ENCODE peak calls at places on chromosome 20, in eight cellular contexts. J, X, C, F, T, U, H and K are unnamed samples.
A peak's percentile ranks its signal among the peaks of the same experiment; 100 is the strongest.

GRCh38 chr20:48999890-49000870 is 45.9 kb upstream of the CSE1L start:
- DNase-seq in J (peak; percentile 77), X (no peak), C (no peak), F (no peak), T (no peak), U (no peak), H (no peak), K (no peak)

GRCh38 chr20:58690851-58691250 is 1.7 kb upstream of the NPEPL1 start:
- DNase-seq in J (no peak), X (no peak), C (no peak), F (no peak), T (no peak), U (peak; percentile 71), H (no peak), K (peak; percentile 46)

GRCh38 chr20:4606046-4606445 is 115.7 kb upstream of the PRND start:
- DNase-seq in J (no peak), X (no peak), C (no peak), F (no peak), T (no peak), U (no peak), H (no peak), K (no peak)

GRCh38 chr20:58231678-58232077 is 3.2 kb upstream of the ANKRD60 start:
- DNase-seq in J (peak; percentile 51), X (no peak), C (no peak), F (no peak), T (no peak), U (no peak), H (no peak), K (peak; percentile 30)

GRCh38 chr20:32249030-32249738 is 28.3 kb upstream of the KIF3B start:
- DNase-seq in J (no peak), X (peak; percentile 7), C (no peak), F (no peak), T (peak; percentile 16), U (no peak), H (peak; percentile 80), K (no peak)

GRCh38 chr20:10433014-10433622 is 904 bp downstream of the MKKS start:
- DNase-seq in J (peak; percentile 39), X (no peak), C (no peak), F (no peak), T (no peak), U (no peak), H (no peak), K (no peak)

GRCh38 chr20:32390999-32391398 is 32.9 kb downstream of the ASXL1 start:
- DNase-seq in J (no peak), X (no peak), C (no peak), F (no peak), T (no peak), U (peak; percentile 19), H (no peak), K (no peak)

GRCh38 chr20:41631826-41632225 is 13.6 kb upstream of the CHD6 start:
- DNase-seq in J (no peak), X (no peak), C (peak; percentile 80), F (no peak), T (no peak), U (peak; percentile 49), H (no peak), K (peak; percentile 97)

GRCh38 chr20:15146948-15147347 is 809.5 kb upstream of the FLRT3 start:
- DNase-seq in J (no peak), X (no peak), C (no peak), F (no peak), T (no peak), U (no peak), H (no peak), K (no peak)